ENCODE peak calls at places on chromosomes 7 and 10, in eight cellular contexts. W is adipocyte, B is IMR-90, R is aorta, Y is left ventricle myocardium inferior, H is esophagus muscularis mucosa, V is hepatocyte, U is PC-3. N is an unnamed sample.

GRCh38 chr7:10128748-10129147 is 844.9 kb upstream of the PHF14 start:
- DNase-seq in W (no peak), B (no peak), R (no peak), Y (no peak), H (no peak), V (peak; percentile 23), U (peak; percentile 14), N (no peak)

GRCh38 chr7:46522354-46522906 is 601.4 kb upstream of the IGFBP3 start:
- DNase-seq in W (no peak), B (no peak), R (no peak), Y (no peak), H (no peak), V (no peak), U (no peak), N (no peak)

GRCh38 chr7:71132521-71133231 is 732 bp downstream of the GALNT17 start:
- DNase-seq in W (no peak), B (no peak), R (no peak), Y (peak; percentile 18), H (no peak), V (peak; percentile 31), U (no peak), N (no peak)

GRCh38 chr7:112877671-112878460 is 87.7 kb upstream of the TMEM168 start:
- DNase-seq in W (peak; percentile 17), B (no peak), R (no peak), Y (no peak), H (no peak), V (no peak), U (no peak), N (no peak)

GRCh38 chr10:97024181-97025073 is 161.3 kb downstream of the SLIT1 start:
- DNase-seq in W (peak; percentile 64), B (peak; percentile 93), R (peak; percentile 56), Y (no peak), H (no peak), V (peak; percentile 56), U (peak; percentile 84), N (no peak)

GRCh38 chr10:81873932-81874816 is 820 bp upstream of the NRG3 start:
- DNase-seq in W (no peak), B (no peak), R (peak; percentile 62), Y (peak; percentile 29), H (no peak), V (peak; percentile 85), U (no peak), N (peak; percentile 90)

GRCh38 chr10:33008499-33009243 is 50.6 kb upstream of the ITGB1 start:
- DNase-seq in W (peak; percentile 94), B (peak; percentile 92), R (no peak), Y (no peak), H (no peak), V (peak; percentile 90), U (peak; percentile 100), N (no peak)

GRCh38 chr7:50812847-50813475 is 30.3 kb upstream of the GRB10 start:
- DNase-seq in W (peak; percentile 74), B (peak; percentile 70), R (peak; percentile 84), Y (peak; percentile 81), H (no peak), V (peak; percentile 74), U (peak; percentile 90), N (peak; percentile 78)

GRCh38 chr10:71080381-71081228 is 131.8 kb upstream of the UNC5B start:
- DNase-seq in W (no peak), B (no peak), R (no peak), Y (no peak), H (peak; percentile 78), V (no peak), U (no peak), N (peak; percentile 40)

GRCh38 chr7:84783161-84783803 is 403.6 kb downstream of the SEMA3D start:
- DNase-seq in W (peak; percentile 78), B (peak; percentile 39), R (no peak), Y (no peak), H (no peak), V (peak; percentile 32), U (no peak), N (no peak)

GRCh38 chr10:125770844-125771243 is 4.8 kb downstream of the MMP21 start:
- DNase-seq in W (no peak), B (no peak), R (no peak), Y (no peak), H (peak; percentile 55), V (no peak), U (no peak), N (no peak)

GRCh38 chr7:148863324-148863723 is 20.8 kb downstream of the EZH2 start:
- DNase-seq in W (no peak), B (no peak), R (no peak), Y (no peak), H (no peak), V (no peak), U (no peak), N (no peak)
- H3K4me1 ChIP-seq in W (no peaks in the 10 kb centered on the region), B (no peaks in the 10 kb centered on the region), R (no peaks in the 10 kb centered on the region), Y (no peaks in the 10 kb centered on the region), H (no peaks in the 10 kb centered on the region), V (no peaks in the 10 kb centered on the region), U (no peaks in the 10 kb centered on the region), N (no peaks in the 10 kb centered on the region)

GRCh38 chr7:104993217-104993857 is 20.7 kb upstream of the KMT2E start:
- DNase-seq in W (no peak), B (no peak), R (no peak), Y (no peak), H (no peak), V (no peak), U (no peak), N (no peak)
- H3K4me1 ChIP-seq in W (peaks cover 29% of the 10 kb centered on the region), B (peaks cover 6% of the 10 kb centered on the region), R (peaks cover 2% of the 10 kb centered on the region), Y (peaks cover 65% of the 10 kb centered on the region), H (peaks cover 75% of the 10 kb centered on the region), V (peaks cover 26% of the 10 kb centered on the region), U (peaks cover 3% of the 10 kb centered on the region), N (peaks cover 46% of the 10 kb centered on the region)

DNA sequence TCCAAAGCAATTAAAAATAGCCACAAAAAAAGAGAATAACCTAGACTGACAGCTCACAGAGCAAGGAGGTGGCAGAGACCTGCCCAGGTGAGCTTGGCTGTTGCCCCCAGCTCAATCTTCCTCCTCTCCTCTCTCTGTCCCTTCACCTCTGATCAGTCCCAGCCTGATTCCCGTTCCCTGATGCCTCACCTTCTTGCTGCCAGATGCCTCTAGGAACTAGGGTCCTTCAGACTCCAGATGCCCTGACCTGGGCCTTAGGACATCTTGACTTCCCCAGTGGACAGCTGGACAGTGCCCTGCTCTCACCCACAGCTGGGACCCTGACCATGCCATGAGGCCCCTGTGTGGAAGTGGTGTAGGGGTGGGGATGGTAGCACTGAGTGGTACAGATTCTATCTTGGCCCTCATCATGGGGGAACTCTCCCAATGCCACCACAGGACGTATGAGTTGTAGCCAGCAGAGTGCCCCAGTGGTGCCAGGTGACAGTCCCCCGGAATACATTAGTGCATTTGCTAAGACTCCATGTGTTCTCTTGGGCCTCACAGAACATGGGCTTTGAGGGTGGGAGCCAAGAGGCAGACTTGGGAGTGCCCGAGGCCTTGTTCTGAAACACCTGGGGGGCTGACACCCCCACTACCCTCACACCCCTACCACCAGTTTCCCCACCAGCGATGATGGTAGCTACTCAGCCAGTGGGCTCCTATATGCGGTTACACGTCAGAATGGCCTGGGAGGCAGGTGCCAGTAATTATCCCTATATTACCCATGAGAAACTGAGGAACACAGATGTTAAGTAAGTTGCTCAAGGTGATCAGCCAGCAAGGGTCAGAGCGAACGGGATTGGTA is 2.0 kb downstream of the DEPP1 start:
- DNase-seq in W (no peak), B (no peak), R (peak; percentile 55), Y (no peak), H (no peak), V (no peak), U (no peak), N (no peak)
- H3K4me1 ChIP-seq in W (peaks cover 78% of the 10 kb centered on the region), B (peaks cover 53% of the 10 kb centered on the region), R (no peaks in the 10 kb centered on the region), Y (peaks cover 95% of the 10 kb centered on the region), H (peaks cover 92% of the 10 kb centered on the region), V (peaks cover 70% of the 10 kb centered on the region), U (peaks cover 64% of the 10 kb centered on the region), N (peaks cover 58% of the 10 kb centered on the region)

GRCh38 chr7:100892364-100893317 is 3.0 kb downstream of the ACHE start:
- DNase-seq in W (no peak), B (no peak), R (no peak), Y (no peak), H (no peak), V (no peak), U (no peak), N (no peak)
- H3K4me1 ChIP-seq in W (peaks cover 39% of the 10 kb centered on the region), B (peaks cover 16% of the 10 kb centered on the region), R (no peaks in the 10 kb centered on the region), Y (peaks cover 65% of the 10 kb centered on the region), H (peaks cover 66% of the 10 kb centered on the region), V (peaks cover 39% of the 10 kb centered on the region), U (peaks cover 41% of the 10 kb centered on the region), N (peaks cover 44% of the 10 kb centered on the region)

GRCh38 chr7:100153713-100154519 is 4.6 kb downstream of the TRAPPC14 start:
- DNase-seq in W (no peak), B (no peak), R (no peak), Y (no peak), H (no peak), V (no peak), U (no peak), N (no peak)
- H3K4me1 ChIP-seq in W (peaks cover 30% of the 10 kb centered on the region), B (peaks cover 6% of the 10 kb centered on the region), R (no peaks in the 10 kb centered on the region), Y (peaks cover 39% of the 10 kb centered on the region), H (peaks cover 51% of the 10 kb centered on the region), V (peaks cover 15% of the 10 kb centered on the region), U (peaks cover 21% of the 10 kb centered on the region), N (peaks cover 23% of the 10 kb centered on the region)

GRCh38 chr10:114520453-114520852 is 116.2 kb upstream of the AFAP1L2 start:
- DNase-seq in W (peak; percentile 48), B (peak; percentile 92), R (no peak), Y (no peak), H (no peak), V (peak; percentile 53), U (peak; percentile 82), N (no peak)
- H3K4me1 ChIP-seq in W (peaks cover 15% of the 10 kb centered on the region), B (peaks cover 9% of the 10 kb centered on the region), R (peaks cover 2% of the 10 kb centered on the region), Y (peaks cover 100% of the 10 kb centered on the region), H (peaks cover 83% of the 10 kb centered on the region), V (peaks cover 47% of the 10 kb centered on the region), U (peaks cover 40% of the 10 kb centered on the region), N (peaks cover 14% of the 10 kb centered on the region)

DNA sequence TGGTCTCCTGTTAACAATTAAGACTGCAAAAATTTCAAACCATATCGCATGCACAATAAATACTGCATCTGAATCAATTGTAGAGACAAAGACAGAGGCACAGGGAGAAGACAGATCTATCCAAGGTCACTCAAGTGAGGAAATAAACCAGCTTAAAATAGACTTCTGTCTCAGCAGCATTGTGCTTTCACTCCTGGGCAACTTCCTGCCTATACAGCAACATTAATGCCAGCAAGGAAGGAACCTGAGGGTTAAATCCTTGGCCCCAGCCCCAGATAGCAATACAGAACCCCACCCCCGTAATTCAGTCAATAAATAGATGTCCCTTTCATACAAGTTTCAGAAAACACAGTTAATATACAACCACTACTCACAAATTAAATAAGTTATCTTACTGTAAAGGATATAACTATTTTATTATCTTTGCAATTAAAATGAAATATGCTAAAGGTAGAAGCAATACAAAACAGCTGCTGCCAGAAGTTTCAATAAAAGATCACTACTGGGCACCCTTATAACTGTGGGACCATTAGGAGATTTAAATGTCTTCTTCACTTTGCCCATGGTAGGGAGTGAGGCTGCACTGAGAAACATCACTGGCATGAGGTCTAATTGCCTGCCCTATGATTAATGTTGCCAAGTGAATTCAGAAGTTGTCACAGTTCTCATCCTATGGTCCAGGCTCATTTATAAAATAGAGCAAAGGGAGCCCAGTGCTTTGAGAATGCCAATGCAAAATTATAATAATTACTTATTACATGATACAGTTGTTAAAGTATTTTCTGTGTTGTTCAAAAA is 49.4 kb downstream of the CAV1 start:
- DNase-seq in W (no peak), B (no peak), R (no peak), Y (no peak), H (no peak), V (no peak), U (no peak), N (no peak)
- H3K4me1 ChIP-seq in W (peaks cover 69% of the 10 kb centered on the region), B (peaks cover 26% of the 10 kb centered on the region), R (peaks cover 9% of the 10 kb centered on the region), Y (peaks cover 71% of the 10 kb centered on the region), H (peaks cover 19% of the 10 kb centered on the region), V (peaks cover 9% of the 10 kb centered on the region), U (peaks cover 77% of the 10 kb centered on the region), N (peaks cover 16% of the 10 kb centered on the region)

N was measured in upper lobe of right lung.